ENCODE peak calls at places on chromosomes 1 and 21, in seven cellular contexts. One of them, this sample, is unnamed.

GRCh38 chr1:183090386-183091006 is 67.3 kb downstream of the LAMC1 start:
- DNase-seq in GM04504: no peak
- DNase-seq in A673: peak
- DNase-seq in stimulated activated CD4-positive, alpha-beta T cell treated with anti-CD3 and anti-CD28 coated beads, Interleukin-4, amount 100 ng/mL, for 4 hours: no peak
- DNase-seq in GM04503: no peak
- DNase-seq in C1 segment of cervical spinal cord: no peak
- DNase-seq in stimulated activated CD8-positive, alpha-beta memory T cell treated with anti-CD3 and anti-CD28 coated beads, Interleukin-15, amount 100 ng/mL, for 48 hours: no peak
- DNase-seq in this sample: no peak

GRCh38 chr1:145891143-145891542 is 5.5 kb upstream of the ANKRD35 start:
- DNase-seq in A673: no peak
- DNase-seq in stimulated activated CD8-positive, alpha-beta memory T cell treated with anti-CD3 and anti-CD28 coated beads, Interleukin-15, amount 100 ng/mL, for 48 hours: no peak
- DNase-seq in stimulated activated CD4-positive, alpha-beta T cell treated with anti-CD3 and anti-CD28 coated beads, Interleukin-4, amount 100 ng/mL, for 4 hours: no peak
- DNase-seq in C1 segment of cervical spinal cord: no peak
- DNase-seq in GM04504: no peak
- DNase-seq in GM04503: no peak
- DNase-seq in this sample: no peak

GRCh38 chr1:10640843-10641553 is 155.4 kb downstream of the CASZ1 start:
- DNase-seq in stimulated activated CD4-positive, alpha-beta T cell treated with anti-CD3 and anti-CD28 coated beads, Interleukin-4, amount 100 ng/mL, for 4 hours: no peak
- DNase-seq in stimulated activated CD8-positive, alpha-beta memory T cell treated with anti-CD3 and anti-CD28 coated beads, Interleukin-15, amount 100 ng/mL, for 48 hours: no peak
- DNase-seq in GM04504: no peak
- DNase-seq in C1 segment of cervical spinal cord: no peak
- DNase-seq in GM04503: no peak
- DNase-seq in A673: no peak
- DNase-seq in this sample: no peak

GRCh38 chr1:201378804-201379203 is 1.3 kb upstream of the TNNT2 start:
- DNase-seq in GM04504: no peak
- DNase-seq in stimulated activated CD4-positive, alpha-beta T cell treated with anti-CD3 and anti-CD28 coated beads, Interleukin-4, amount 100 ng/mL, for 4 hours: no peak
- DNase-seq in C1 segment of cervical spinal cord: no peak
- DNase-seq in A673: no peak
- DNase-seq in GM04503: no peak
- DNase-seq in stimulated activated CD8-positive, alpha-beta memory T cell treated with anti-CD3 and anti-CD28 coated beads, Interleukin-15, amount 100 ng/mL, for 48 hours: no peak
- DNase-seq in this sample: no peak

GRCh38 chr21:17527240-17527639 is 14.4 kb downstream of the CXADR start:
- DNase-seq in stimulated activated CD8-positive, alpha-beta memory T cell treated with anti-CD3 and anti-CD28 coated beads, Interleukin-15, amount 100 ng/mL, for 48 hours: no peak
- DNase-seq in stimulated activated CD4-positive, alpha-beta T cell treated with anti-CD3 and anti-CD28 coated beads, Interleukin-4, amount 100 ng/mL, for 4 hours: no peak
- DNase-seq in GM04504: no peak
- DNase-seq in C1 segment of cervical spinal cord: no peak
- DNase-seq in GM04503: no peak
- DNase-seq in A673: no peak
- DNase-seq in this sample: no peak

GRCh38 chr21:38774152-38774551 is 31.6 kb upstream of the ETS2 start:
- DNase-seq in stimulated activated CD8-positive, alpha-beta memory T cell treated with anti-CD3 and anti-CD28 coated beads, Interleukin-15, amount 100 ng/mL, for 48 hours: no peak
- DNase-seq in A673: no peak
- DNase-seq in GM04503: no peak
- DNase-seq in C1 segment of cervical spinal cord: no peak
- DNase-seq in stimulated activated CD4-positive, alpha-beta T cell treated with anti-CD3 and anti-CD28 coated beads, Interleukin-4, amount 100 ng/mL, for 4 hours: no peak
- DNase-seq in GM04504: no peak
- DNase-seq in this sample: no peak

GRCh38 chr1:155166373-155167165 is 6.5 kb downstream of the KRTCAP2 start:
- DNase-seq in stimulated activated CD4-positive, alpha-beta T cell treated with anti-CD3 and anti-CD28 coated beads, Interleukin-4, amount 100 ng/mL, for 4 hours: no peak
- DNase-seq in GM04503: no peak
- DNase-seq in A673: peak
- DNase-seq in GM04504: no peak
- DNase-seq in stimulated activated CD8-positive, alpha-beta memory T cell treated with anti-CD3 and anti-CD28 coated beads, Interleukin-15, amount 100 ng/mL, for 48 hours: no peak
- DNase-seq in C1 segment of cervical spinal cord: peak
- DNase-seq in this sample: peak

GRCh38 chr1:222454782-222455181 is 93.1 kb downstream of the HHIPL2 start:
- DNase-seq in GM04504: peak
- DNase-seq in stimulated activated CD4-positive, alpha-beta T cell treated with anti-CD3 and anti-CD28 coated beads, Interleukin-4, amount 100 ng/mL, for 4 hours: no peak
- DNase-seq in GM04503: peak
- DNase-seq in stimulated activated CD8-positive, alpha-beta memory T cell treated with anti-CD3 and anti-CD28 coated beads, Interleukin-15, amount 100 ng/mL, for 48 hours: no peak
- DNase-seq in C1 segment of cervical spinal cord: no peak
- DNase-seq in A673: no peak
- DNase-seq in this sample: no peak

GRCh38 chr1:194857413-194857812 is 1671.0 kb upstream of the B3GALT2 start:
- DNase-seq in GM04504: no peak
- DNase-seq in stimulated activated CD4-positive, alpha-beta T cell treated with anti-CD3 and anti-CD28 coated beads, Interleukin-4, amount 100 ng/mL, for 4 hours: no peak
- DNase-seq in C1 segment of cervical spinal cord: no peak
- DNase-seq in stimulated activated CD8-positive, alpha-beta memory T cell treated with anti-CD3 and anti-CD28 coated beads, Interleukin-15, amount 100 ng/mL, for 48 hours: no peak
- DNase-seq in A673: no peak
- DNase-seq in GM04503: no peak
- DNase-seq in this sample: no peak

GRCh38 chr1:3352952-3353331 is 101.5 kb upstream of the ARHGEF16 start:
- DNase-seq in stimulated activated CD8-positive, alpha-beta memory T cell treated with anti-CD3 and anti-CD28 coated beads, Interleukin-15, amount 100 ng/mL, for 48 hours: no peak
- DNase-seq in GM04504: no peak
- DNase-seq in A673: peak
- DNase-seq in GM04503: no peak
- DNase-seq in stimulated activated CD4-positive, alpha-beta T cell treated with anti-CD3 and anti-CD28 coated beads, Interleukin-4, amount 100 ng/mL, for 4 hours: no peak
- DNase-seq in C1 segment of cervical spinal cord: no peak
- DNase-seq in this sample: no peak

GRCh38 chr1:158002630-158003408 is 9.4 kb downstream of the KIRREL1 start:
- DNase-seq in stimulated activated CD4-positive, alpha-beta T cell treated with anti-CD3 and anti-CD28 coated beads, Interleukin-4, amount 100 ng/mL, for 4 hours: no peak
- DNase-seq in GM04504: no peak
- DNase-seq in GM04503: no peak
- DNase-seq in A673: peak
- DNase-seq in stimulated activated CD8-positive, alpha-beta memory T cell treated with anti-CD3 and anti-CD28 coated beads, Interleukin-15, amount 100 ng/mL, for 48 hours: no peak
- DNase-seq in C1 segment of cervical spinal cord: no peak
- DNase-seq in this sample: no peak